ENCODE peak calls at places on chromosomes 6 and 20, in four cellular contexts. Q, V, Y and D are unnamed samples.

GRCh38 chr6:140320081-140320798 is 945.8 kb upstream of the CITED2 start:
- DNase-seq in Q (no peak), V (no peak), Y (no peak), D (peak; percentile 8)

GRCh38 chr20:35286077-35286898 is 1.7 kb upstream of the EIF6 start:
- DNase-seq in Q (no peak), V (peak; percentile 86), Y (no peak), D (no peak)

GRCh38 chr6:26087284-26088115 is at the start of gene HFE:
- DNase-seq in Q (peak; percentile 71), V (peak; percentile 55), Y (peak; percentile 48), D (peak; percentile 68)

GRCh38 chr6:33912177-33912576 is 108.4 kb upstream of the MLN start:
- DNase-seq in Q (no peak), V (no peak), Y (no peak), D (no peak)

GRCh38 chr20:51043811-51044210 is 20.9 kb upstream of the KCNG1 start:
- DNase-seq in Q (no peak), V (no peak), Y (no peak), D (peak; percentile 84)

GRCh38 chr6:166388605-166389004 is 5.9 kb upstream of the MPC1 start:
- DNase-seq in Q (no peak), V (no peak), Y (no peak), D (no peak)

GRCh38 chr6:156395276-156395675 is 381.9 kb upstream of the ARID1B start:
- DNase-seq in Q (no peak), V (no peak), Y (no peak), D (no peak)

GRCh38 chr20:60365063-60365640 is 406.9 kb downstream of the CDH26 start:
- DNase-seq in Q (no peak), V (no peak), Y (no peak), D (no peak)

GRCh38 chr6:75934643-75935472 is 137.6 kb downstream of the IMPG1 start:
- DNase-seq in Q (peak; percentile 65), V (peak; percentile 70), Y (peak; percentile 53), D (peak; percentile 79)

GRCh38 chr20:53611449-53611894 is 17.8 kb upstream of the ZNF217 start:
- DNase-seq in Q (no peak), V (no peak), Y (peak; percentile 90), D (peak; percentile 99)

GRCh38 chr6:36958775-36959554 is 4.4 kb downstream of the PI16 start:
- DNase-seq in Q (peak; percentile 78), V (no peak), Y (no peak), D (no peak)

GRCh38 chr20:11502668-11503067 is 415.0 kb upstream of the BTBD3 start:
- DNase-seq in Q (no peak), V (no peak), Y (no peak), D (no peak)

GRCh38 chr6:124400600-124400999 is 561.6 kb upstream of the RNF217 start:
- DNase-seq in Q (no peak), V (no peak), Y (no peak), D (no peak)

GRCh38 chr6:68652117-68652536 is 17.0 kb downstream of the ADGRB3 start:
- DNase-seq in Q (peak; percentile 49), V (no peak), Y (no peak), D (no peak)

GRCh38 chr20:35005463-35005961 is 49.8 kb downstream of the MYH7B start:
- DNase-seq in Q (no peak), V (no peak), Y (no peak), D (no peak)

GRCh38 chr6:100217641-100218040 is 223.6 kb upstream of the MCHR2 start:
- DNase-seq in Q (no peak), V (no peak), Y (no peak), D (no peak)

GRCh38 chr6:17706580-17707370 is at the start of gene NUP153:
- DNase-seq in Q (peak; percentile 97), V (peak; percentile 98), Y (peak; percentile 98), D (peak; percentile 98)

GRCh38 chr6:10403385-10404106 is 11.3 kb downstream of the TFAP2A start:
- DNase-seq in Q (peak; percentile 42), V (no peak), Y (peak; percentile 87), D (peak; percentile 85)

GRCh38 chr6:157535354-157536217 is 154.6 kb downstream of the ZDHHC14 start:
- DNase-seq in Q (no peak), V (peak; percentile 86), Y (peak; percentile 7), D (peak; percentile 80)

GRCh38 chr6:158037771-158038170 is 56.1 kb downstream of the SYNJ2 start:
- DNase-seq in Q (no peak), V (no peak), Y (no peak), D (no peak)

GRCh38 chr6:51468704-51469103 is 618.7 kb downstream of the PKHD1 start:
- DNase-seq in Q (no peak), V (no peak), Y (no peak), D (no peak)

GRCh38 chr6:110048221-110048875 is 70.2 kb downstream of the GPR6 start:
- DNase-seq in Q (no peak), V (no peak), Y (no peak), D (no peak)

GRCh38 chr6:134097114-134097707 is 44.8 kb upstream of the SLC2A12 start:
- DNase-seq in Q (peak; percentile 72), V (peak; percentile 69), Y (peak; percentile 58), D (peak; percentile 75)

GRCh38 chr6:29011276-29011734 is 6.2 kb upstream of the ZNF311 start:
- DNase-seq in Q (peak; percentile 84), V (no peak), Y (peak; percentile 35), D (peak; percentile 51)

GRCh38 chr6:89122625-89123024 is 4.8 kb upstream of the SRSF12 start:
- DNase-seq in Q (no peak), V (peak; percentile 53), Y (peak; percentile 51), D (peak; percentile 52)

GRCh38 chr20:61049684-61050083 is 202.4 kb upstream of the CDH4 start:
- DNase-seq in Q (no peak), V (no peak), Y (no peak), D (no peak)

GRCh38 chr6:45822269-45822812 is 193.3 kb downstream of the CLIC5 start:
- DNase-seq in Q (no peak), V (no peak), Y (no peak), D (no peak)

GRCh38 chr6:2245103-2245953 is at the start of gene GMDS:
- DNase-seq in Q (peak; percentile 98), V (peak; percentile 85), Y (peak; percentile 79), D (peak; percentile 91)

GRCh38 chr6:37882724-37883413 is 63.3 kb downstream of the ZFAND3 start:
- DNase-seq in Q (no peak), V (peak; percentile 84), Y (peak; percentile 9), D (peak; percentile 87)

GRCh38 chr6:144158133-144158532 is 7.8 kb downstream of the STX11 start:
- DNase-seq in Q (no peak), V (no peak), Y (peak; percentile 21), D (peak; percentile 88)

GRCh38 chr20:55580475-55580874 is 424.8 kb downstream of the CBLN4 start:
- DNase-seq in Q (no peak), V (no peak), Y (no peak), D (no peak)

GRCh38 chr6:56172144-56172543 is 75.2 kb downstream of the COL21A1 start:
- DNase-seq in Q (no peak), V (no peak), Y (no peak), D (no peak)

GRCh38 chr6:113596477-113596876 is 260.7 kb upstream of the MARCKS start:
- DNase-seq in Q (no peak), V (no peak), Y (no peak), D (no peak)
- TF ChIP-seq MAZ in Q (no peak), V (no peak), Y (no peak), D (no peak)

DNA sequence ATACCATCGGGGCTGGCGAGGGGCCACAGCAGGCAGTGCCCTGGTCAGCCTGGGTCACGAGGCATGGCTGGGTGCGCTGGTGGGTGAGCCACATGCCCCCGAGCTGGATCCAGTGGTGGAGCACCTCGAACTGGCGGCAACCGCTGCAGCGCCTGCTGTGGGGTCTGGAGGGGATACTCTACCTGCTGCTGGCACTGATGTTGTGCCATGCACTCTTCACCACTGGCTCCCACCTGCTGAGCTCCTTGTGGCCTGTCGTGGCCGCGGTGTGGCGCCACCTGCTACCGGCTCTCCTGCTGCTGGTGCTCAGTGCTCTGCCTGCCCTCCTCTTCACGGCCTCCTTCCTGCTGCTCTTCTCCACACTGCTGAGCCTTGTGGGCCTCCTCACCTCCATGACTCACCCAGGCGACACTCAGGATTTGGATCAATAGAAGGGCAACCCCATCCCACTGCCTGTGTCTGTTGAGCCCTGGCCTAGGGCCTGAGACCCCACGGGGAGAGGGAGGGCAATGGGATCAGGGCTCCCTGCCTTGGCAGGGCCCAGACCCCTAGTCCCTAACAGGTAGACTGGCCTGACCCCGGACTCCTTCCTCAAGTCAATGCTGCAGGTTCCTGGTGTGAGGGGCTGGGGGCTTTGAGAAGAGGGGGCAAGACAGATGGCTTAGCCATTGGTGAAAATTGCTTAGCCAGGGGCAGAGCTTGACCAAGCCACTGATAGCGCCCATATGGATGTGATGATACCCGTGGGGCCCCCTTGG is 598 bp downstream of the TMEM239 start:
- DNase-seq in Q (peak; percentile 38), V (no peak), Y (no peak), D (peak; percentile 9)
- TF ChIP-seq MAZ in Q (no peak), V (no peak), Y (no peak), D (no peak)

GRCh38 chr6:7905416-7905815 is 5.2 kb downstream of the TXNDC5 start:
- DNase-seq in Q (no peak), V (no peak), Y (no peak), D (peak; percentile 36)
- TF ChIP-seq MAZ in Q (no peak), V (no peak), Y (no peak), D (no peak)

DNA sequence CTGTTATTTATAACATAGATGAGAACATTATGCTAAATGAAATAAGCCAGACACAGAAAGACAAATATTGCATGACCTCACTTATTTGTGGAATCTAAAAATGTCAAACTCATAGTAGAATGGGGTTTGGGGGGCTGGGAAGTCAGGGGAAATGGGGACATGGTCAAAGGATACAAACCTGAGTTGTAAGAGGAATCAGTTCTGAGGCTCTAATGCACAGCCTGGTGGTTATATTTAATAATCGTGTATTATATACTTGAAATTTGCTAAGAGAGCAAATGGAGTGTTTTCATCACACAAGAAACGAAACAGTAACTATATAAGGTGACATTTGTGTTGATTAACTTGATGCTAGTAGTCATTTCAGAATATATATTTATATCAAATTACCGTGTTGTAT is 40.8 kb upstream of the GFOD1 start:
- DNase-seq in Q (no peak), V (no peak), Y (peak; percentile 2), D (no peak)
- TF ChIP-seq MAZ in Q (no peak), V (no peak), Y (no peak), D (no peak)

GRCh38 chr6:73394577-73395354 is at the start of gene DDX43:
- DNase-seq in Q (no peak), V (no peak), Y (no peak), D (no peak)

GRCh38 chr6:73393278-73393677 is 1.4 kb upstream of the DDX43 start:
- DNase-seq in Q (no peak), V (no peak), Y (no peak), D (peak; percentile 40)

GRCh38 chr6:73389854-73390253 is 4.8 kb upstream of the DDX43 start:
- DNase-seq in Q (no peak), V (no peak), Y (no peak), D (no peak)

GRCh38 chr6:73388800-73389512 is 5.7 kb upstream of the DDX43 start:
- DNase-seq in Q (peak; percentile 92), V (peak; percentile 5), Y (peak; percentile 75), D (peak; percentile 51)

GRCh38 chr6:73391735-73392134 is 2.9 kb upstream of the DDX43 start:
- DNase-seq in Q (no peak), V (no peak), Y (no peak), D (no peak)
- TF ChIP-seq MAZ in Q (no peak), V (no peak), Y (no peak), D (no peak)

DNA sequence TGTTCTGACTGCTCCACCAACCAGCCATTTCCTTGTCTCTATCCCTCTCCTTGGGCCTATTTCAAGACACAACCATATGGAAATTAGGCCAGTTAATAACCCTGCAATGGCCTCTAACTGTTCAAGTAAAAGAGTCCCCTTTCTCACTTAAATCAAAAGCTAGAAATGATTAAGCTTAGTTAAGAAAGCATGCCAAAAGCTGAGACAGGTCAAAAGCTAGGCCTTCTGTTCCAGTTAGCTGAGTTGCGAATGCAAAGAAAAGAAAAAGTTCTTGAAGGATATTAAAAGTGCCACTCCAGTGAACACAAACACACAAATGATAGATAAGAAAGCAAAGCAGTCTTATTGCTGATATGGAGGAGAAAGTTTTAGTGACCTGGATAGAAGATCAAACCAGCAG is 22.5 kb downstream of the SERINC1 start:
- DNase-seq in Q (no peak), V (no peak), Y (no peak), D (no peak)
- TF ChIP-seq MAZ in Q (no peak), V (no peak), Y (no peak), D (no peak)